ENCODE peak calls at places on chromosomes 6 and 20, in eight cellular contexts. R, X, M, K, I, L, O and V are unnamed samples.
A peak's percentile ranks its signal among the peaks of the same experiment; 100 is the strongest.

GRCh38 chr6:158626360-158627167 is 18.0 kb downstream of the DYNLT1 start:
- DNase-seq in R (no peak), X (no peak), M (no peak), K (no peak), I (no peak), L (no peak), O (no peak), V (no peak)

GRCh38 chr6:48085131-48085741 is 25.8 kb downstream of the PTCHD4 start:
- DNase-seq in R (no peak), X (no peak), M (no peak), K (no peak), I (no peak), L (no peak), O (no peak), V (no peak)

GRCh38 chr6:41938590-41938989 is 3.0 kb downstream of the CCND3 start:
- DNase-seq in R (no peak), X (peak; percentile 37), M (no peak), K (no peak), I (no peak), L (no peak), O (no peak), V (no peak)

GRCh38 chr6:144757730-144758129 is 472.6 kb downstream of the UTRN start:
- DNase-seq in R (no peak), X (no peak), M (no peak), K (no peak), I (no peak), L (no peak), O (no peak), V (no peak)

GRCh38 chr6:30129270-30129669 is 6.7 kb upstream of the TRIM40 start:
- DNase-seq in R (no peak), X (no peak), M (no peak), K (no peak), I (no peak), L (no peak), O (no peak), V (no peak)

GRCh38 chr20:63114006-63114692 is 101.8 kb downstream of the YTHDF1 start:
- DNase-seq in R (no peak), X (no peak), M (no peak), K (no peak), I (no peak), L (no peak), O (no peak), V (no peak)

GRCh38 chr20:54048489-54048888 is 21.9 kb downstream of the BCAS1 start:
- DNase-seq in R (no peak), X (no peak), M (no peak), K (no peak), I (no peak), L (no peak), O (no peak), V (no peak)

GRCh38 chr6:170149681-170150589 is 140.9 kb downstream of the DLL1 start:
- DNase-seq in R (no peak), X (no peak), M (no peak), K (no peak), I (no peak), L (no peak), O (no peak), V (no peak)

GRCh38 chr6:22366214-22366613 is 69.4 kb upstream of the PRL start:
- DNase-seq in R (no peak), X (no peak), M (no peak), K (no peak), I (no peak), L (peak; percentile 27), O (no peak), V (no peak)

GRCh38 chr20:49877254-49877990 is 37.9 kb downstream of the SPATA2 start:
- DNase-seq in R (no peak), X (no peak), M (no peak), K (no peak), I (no peak), L (no peak), O (no peak), V (no peak)

GRCh38 chr6:42279144-42279781 is 61.6 kb upstream of the MRPS10 start:
- DNase-seq in R (peak; percentile 15), X (peak; percentile 65), M (no peak), K (peak; percentile 70), I (no peak), L (peak; percentile 71), O (no peak), V (no peak)

GRCh38 chr6:41679696-41680095 is 41.4 kb downstream of the MDFI start:
- DNase-seq in R (no peak), X (no peak), M (peak; percentile 6), K (no peak), I (no peak), L (no peak), O (no peak), V (no peak)

GRCh38 chr6:21828689-21829088 is 235.1 kb downstream of the SOX4 start:
- DNase-seq in R (no peak), X (no peak), M (no peak), K (no peak), I (no peak), L (no peak), O (no peak), V (no peak)

GRCh38 chr6:87968435-87969278 is 79.0 kb upstream of the SPACA1 start:
- DNase-seq in R (peak; percentile 1), X (no peak), M (no peak), K (peak; percentile 36), I (no peak), L (no peak), O (peak; percentile 26), V (no peak)

GRCh38 chr20:63246490-63247284 is 7.6 kb downstream of the NKAIN4 start:
- DNase-seq in R (no peak), X (no peak), M (peak; percentile 39), K (no peak), I (no peak), L (no peak), O (no peak), V (no peak)

GRCh38 chr6:37168809-37169457 is 1.0 kb upstream of the PIM1 start:
- DNase-seq in R (peak; percentile 63), X (no peak), M (no peak), K (no peak), I (no peak), L (no peak), O (no peak), V (no peak)

GRCh38 chr6:10404107-10404798 is 10.6 kb downstream of the TFAP2A start:
- DNase-seq in R (peak; percentile 79), X (peak; percentile 86), M (peak; percentile 92), K (peak; percentile 90), I (peak; percentile 68), L (peak; percentile 90), O (peak; percentile 91), V (peak; percentile 96)
- TF ChIP-seq POLR2A in R (peak; percentile 49), X (no peak), M (no peak), K (no peak), I (no peak), L (peak; percentile 30), O (no peak), V (peak; percentile 35)

GRCh38 chr6:125038925-125039324 is 76.7 kb downstream of the RNF217 start:
- DNase-seq in R (no peak), X (no peak), M (no peak), K (no peak), I (no peak), L (no peak), O (no peak), V (no peak)
- H3K9me3 ChIP-seq in R (no peaks in the 10 kb centered on the region), X (no peaks in the 10 kb centered on the region), M (no peaks in the 10 kb centered on the region), K (no peaks in the 10 kb centered on the region), I (no peaks in the 10 kb centered on the region), L (peaks cover 2% of the 10 kb centered on the region), O (no peaks in the 10 kb centered on the region), V (no peaks in the 10 kb centered on the region)

DNA sequence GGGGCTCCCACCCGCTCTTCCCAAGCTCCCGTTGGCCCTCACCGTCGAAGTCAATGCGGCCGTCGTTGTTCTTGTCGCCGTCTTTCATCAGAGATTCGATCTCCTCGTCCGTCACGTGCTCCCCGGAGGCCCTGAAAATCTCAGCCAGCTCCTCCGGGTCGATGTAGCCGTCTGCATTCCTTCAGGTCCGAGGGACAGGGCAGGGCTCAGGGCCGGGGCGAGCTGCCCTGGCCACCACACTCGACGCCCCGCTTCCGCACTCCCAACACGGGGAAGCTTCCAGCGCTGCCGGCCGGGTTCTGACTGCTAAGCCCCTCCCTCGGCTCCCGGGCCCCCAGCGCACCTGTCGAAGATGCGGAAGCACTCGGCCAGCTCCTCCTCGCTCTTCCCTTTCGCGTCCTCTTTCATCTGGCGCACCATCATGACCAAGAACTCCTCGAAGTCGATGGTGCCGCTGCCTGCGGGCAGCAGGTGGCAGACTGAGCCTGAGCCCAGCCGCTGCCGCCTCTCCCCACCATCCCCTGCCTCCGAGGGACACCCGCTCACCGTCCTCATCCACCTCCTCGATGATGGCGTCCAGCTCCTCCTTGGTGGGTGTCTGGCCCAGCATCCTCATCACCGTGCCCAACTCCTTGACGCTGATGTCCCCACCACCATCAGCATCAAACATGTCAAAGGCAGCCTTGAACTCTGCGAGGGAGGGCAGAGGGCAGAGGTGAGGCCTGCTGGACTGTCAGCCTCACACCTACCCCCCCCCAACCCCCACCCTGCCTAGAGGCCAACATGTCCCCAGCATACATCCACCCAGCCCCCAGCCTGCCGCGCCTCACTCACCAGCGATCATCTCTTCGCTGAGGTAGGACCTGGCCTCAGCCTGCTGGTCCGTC is 2.9 kb downstream of the TNNC2 start:
- DNase-seq in R (no peak), X (peak; percentile 59), M (peak; percentile 61), K (peak; percentile 72), I (no peak), L (no peak), O (peak; percentile 62), V (no peak)
- TF ChIP-seq CTCF in R (no peak), X (no peak), M (peak; percentile 55), K (peak; percentile 43), I (peak; percentile 10), L (peak; percentile 40), O (no peak), V (no peak)

GRCh38 chr20:346033-346639 is 775 bp upstream of the NRSN2 start:
- DNase-seq in R (no peak), X (no peak), M (no peak), K (no peak), I (no peak), L (no peak), O (no peak), V (no peak)

GRCh38 chr20:347317-347639 is 367 bp downstream of the NRSN2 start:
- DNase-seq in R (no peak), X (no peak), M (no peak), K (no peak), I (no peak), L (no peak), O (no peak), V (no peak)

GRCh38 chr20:347640-348484 is 951 bp downstream of the NRSN2 start:
- DNase-seq in R (peak; percentile 98), X (peak; percentile 99), M (peak; percentile 84), K (peak; percentile 90), I (no peak), L (peak; percentile 90), O (peak; percentile 85), V (peak; percentile 80)

GRCh38 chr20:348972-349841 is 2.3 kb downstream of the NRSN2 start:
- DNase-seq in R (no peak), X (no peak), M (peak; percentile 39), K (no peak), I (no peak), L (no peak), O (peak; percentile 58), V (no peak)

DNA sequence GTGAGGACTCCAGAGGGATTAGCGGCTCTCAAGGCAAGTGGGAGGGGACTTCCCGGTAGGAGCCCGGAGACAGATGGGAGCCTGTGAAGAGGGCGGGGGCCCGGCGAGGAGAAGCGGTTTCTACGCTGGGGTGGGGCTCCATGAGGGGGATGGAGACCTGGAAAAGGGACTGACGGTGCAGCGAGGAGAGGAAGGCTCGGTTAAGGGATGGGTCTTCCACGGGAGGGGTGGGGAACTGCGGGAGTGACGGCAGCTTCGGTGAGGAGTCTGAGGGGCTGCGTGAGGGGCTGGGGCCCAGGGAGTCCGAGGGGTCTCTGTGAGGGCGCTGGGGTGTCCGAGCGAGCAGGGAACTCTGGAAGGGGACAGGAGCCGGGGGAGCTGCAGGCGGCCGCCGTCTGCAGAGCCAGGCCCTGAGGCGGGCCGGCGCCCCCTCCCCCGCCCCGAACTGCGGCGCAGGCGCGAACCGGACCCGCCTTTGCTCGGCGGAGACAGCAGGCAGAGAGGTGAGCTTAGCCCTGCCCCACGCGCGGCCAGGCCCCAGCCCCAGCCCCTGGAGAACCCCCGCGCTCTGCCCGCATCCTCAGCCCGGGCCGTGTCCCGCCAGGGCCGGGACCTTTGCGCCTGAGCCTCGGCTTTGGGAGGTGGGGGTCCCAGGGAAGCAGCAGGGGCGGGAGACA is at the start of gene NRSN2:
- DNase-seq in R (peak; percentile 89), X (peak; percentile 72), M (peak; percentile 54), K (peak; percentile 61), I (no peak), L (peak; percentile 62), O (peak; percentile 60), V (peak; percentile 32)
- TF ChIP-seq POLR2A in R (peak; percentile 73), X (peak; percentile 63), M (no peak), K (no peak), I (no peak), L (no peak), O (no peak), V (no peak)